ENCODE peak calls at places on chromosome 18, in seven cellular contexts. J, O, F, D, G, R and H are unnamed samples. For H3K4me1, the result is how much of the 10 kb centered on the place peaks cover.

GRCh38 chr18:1017679-1018078 is 113.0 kb downstream of the ADCYAP1 start:
- DNase-seq in F (no peak), D (no peak), O (no peak), G (no peak), R (peak), J (no peak), H (no peak)

GRCh38 chr18:3177902-3178687 is 41.7 kb downstream of the MYOM1 start:
- DNase-seq in D (peak), J (peak), R (no peak), O (no peak), G (no peak), F (peak), H (no peak)

GRCh38 chr18:52991246-52991645 is 651.2 kb downstream of the DCC start:
- DNase-seq in F (no peak), O (no peak), J (no peak), D (no peak), G (no peak), R (no peak), H (no peak)

GRCh38 chr18:76494541-76495403 is at the start of gene ZNF516:
- DNase-seq in O (no peak), G (peak), R (peak), D (peak), F (no peak), J (peak), H (peak)

GRCh38 chr18:79251021-79251420 is 144.7 kb upstream of the NFATC1 start:
- DNase-seq in R (no peak), D (no peak), J (no peak), F (no peak), O (no peak), G (no peak), H (no peak)

GRCh38 chr18:42069036-42069435 is 114.0 kb downstream of the PIK3C3 start:
- DNase-seq in J (no peak), R (no peak), G (no peak), F (no peak), O (peak), D (no peak), H (no peak)

GRCh38 chr18:46224181-46224775 is 120.1 kb downstream of the HAUS1 start:
- DNase-seq in D (no peak), G (no peak), R (no peak), F (no peak), O (no peak), J (no peak), H (no peak)

GRCh38 chr18:31396796-31397195 is 20.2 kb downstream of the DSG4 start:
- DNase-seq in O (no peak), D (no peak), G (no peak), F (no peak), J (no peak), R (no peak), H (no peak)

GRCh38 chr18:31104444-31104843 is 2.2 kb upstream of the DSC2 start:
- DNase-seq in J (no peak), R (no peak), O (no peak), D (no peak), G (no peak), F (no peak), H (no peak)

GRCh38 chr18:50704541-50704940 is 115.3 kb downstream of the MRO start:
- DNase-seq in J (no peak), D (no peak), G (no peak), O (no peak), F (no peak), R (no peak), H (no peak)

GRCh38 chr18:47893939-47894699 is 36.3 kb downstream of the SMAD2 start:
- DNase-seq in F (no peak), D (no peak), G (no peak), O (peak), J (no peak), R (no peak), H (no peak)

GRCh38 chr18:68714356-68714706 is 577 bp downstream of the TMX3 start:
- DNase-seq in R (peak), J (no peak), F (peak), D (no peak), G (peak), O (no peak), H (no peak)

GRCh38 chr18:32548688-32549087 is 78.0 kb upstream of the GAREM1 start:
- DNase-seq in D (no peak), J (no peak), F (no peak), G (no peak), O (no peak), R (peak), H (no peak)

GRCh38 chr18:48222118-48222517 is 187.1 kb downstream of the ZBTB7C start:
- DNase-seq in O (peak), G (no peak), D (peak), R (no peak), J (peak), F (peak), H (no peak)

GRCh38 chr18:28404721-28405120 is 227.8 kb upstream of the CDH2 start:
- DNase-seq in D (no peak), R (no peak), G (no peak), J (no peak), F (no peak), O (no peak), H (no peak)

GRCh38 chr18:29185801-29186200 is 1008.9 kb upstream of the CDH2 start:
- DNase-seq in F (no peak), G (no peak), D (no peak), O (no peak), J (no peak), R (no peak), H (no peak)

GRCh38 chr18:12645751-12646203 is 12.1 kb downstream of the SPIRE1 start:
- DNase-seq in R (no peak), O (peak), G (no peak), F (no peak), D (peak), J (peak), H (no peak)

GRCh38 chr18:69948919-69949537 is 1.4 kb upstream of the CD226 start:
- DNase-seq in O (no peak), D (no peak), R (no peak), J (peak), F (peak), G (no peak), H (no peak)

GRCh38 chr18:63924551-63924950 is 16.8 kb downstream of the SERPINB10 start:
- DNase-seq in G (no peak), F (no peak), R (no peak), J (no peak), O (no peak), D (no peak), H (no peak)

GRCh38 chr18:49435170-49435569 is 25.3 kb downstream of the DYM start:
- DNase-seq in G (no peak), J (no peak), F (no peak), D (no peak), R (no peak), O (no peak), H (no peak)

GRCh38 chr18:62878305-62878704 is 163.0 kb downstream of the PHLPP1 start:
- DNase-seq in O (no peak), F (no peak), J (no peak), R (no peak), D (no peak), G (no peak), H (no peak)

GRCh38 chr18:70276416-70277145 is 12.3 kb upstream of the SOCS6 start:
- DNase-seq in F (no peak), G (no peak), O (peak), D (no peak), J (no peak), R (no peak), H (no peak)

GRCh38 chr18:79242246-79242645 is 153.5 kb upstream of the NFATC1 start:
- DNase-seq in G (no peak), R (no peak), D (no peak), F (no peak), J (no peak), O (no peak), H (no peak)

GRCh38 chr18:79580481-79581171 is 99.0 kb upstream of the CTDP1 start:
- DNase-seq in F (peak), O (no peak), R (no peak), G (no peak), J (no peak), D (no peak), H (no peak)

GRCh38 chr18:78737006-78737915 is 242.4 kb upstream of the SALL3 start:
- DNase-seq in F (no peak), G (no peak), O (no peak), R (no peak), D (no peak), J (no peak), H (no peak)

GRCh38 chr18:48219429-48220145 is 189.6 kb downstream of the ZBTB7C start:
- DNase-seq in J (no peak), R (no peak), G (no peak), D (no peak), O (no peak), F (no peak), H (no peak)

GRCh38 chr18:74596959-74597661 is 560 bp upstream of the ZNF407 start:
- DNase-seq in R (peak), G (peak), F (peak), O (no peak), D (peak), J (peak), H (peak)

GRCh38 chr18:76518543-76519155 is 23.6 kb upstream of the ZNF516 start:
- DNase-seq in R (peak), G (no peak), D (peak), O (no peak), F (peak), J (no peak), H (no peak)

GRCh38 chr18:50126466-50126865 is 68.5 kb downstream of the MYO5B start:
- DNase-seq in O (no peak), D (no peak), R (no peak), F (no peak), G (no peak), J (no peak), H (no peak)

GRCh38 chr18:68564961-68565360 is 149.9 kb downstream of the TMX3 start:
- DNase-seq in R (no peak), F (no peak), G (no peak), D (no peak), J (no peak), O (no peak), H (no peak)

GRCh38 chr18:59266876-59267510 is 6.3 kb downstream of the RAX start:
- DNase-seq in R (no peak), G (no peak), F (no peak), D (no peak), O (no peak), J (no peak), H (no peak)

GRCh38 chr18:49591775-49592174 is 29.9 kb downstream of the LIPG start:
- DNase-seq in R (no peak), G (no peak), O (no peak), J (no peak), F (peak), D (no peak), H (no peak)

GRCh38 chr18:37578886-37579513 is 13.4 kb upstream of the CELF4 start:
- DNase-seq in J (no peak), D (no peak), F (no peak), O (peak), G (peak), R (peak), H (no peak)

GRCh38 chr18:23702606-23703005 is 13.4 kb downstream of the LAMA3 start:
- DNase-seq in G (no peak), R (no peak), J (no peak), F (no peak), D (no peak), O (no peak), H (no peak)

GRCh38 chr18:48777737-48778111 is 173.0 kb downstream of the SMAD7 start:
- DNase-seq in R (no peak), D (no peak), G (no peak), F (no peak), J (no peak), O (peak), H (no peak)

GRCh38 chr18:811192-812122 is 585 bp downstream of the YES1 start:
- DNase-seq in O (peak), D (peak), F (peak), J (peak), G (peak), R (peak), H (no peak)

GRCh38 chr18:13629841-13630747 is 96.3 kb downstream of the FAM210A start:
- DNase-seq in J (peak), D (no peak), O (peak), G (peak), F (peak), R (peak), H (peak)

GRCh38 chr18:2847341-2848144 is 737 bp downstream of the EMILIN2 start:
- DNase-seq in O (no peak), G (no peak), F (no peak), R (peak), J (peak), D (peak), H (no peak)

GRCh38 chr18:6174983-6175382 is 239.7 kb downstream of the L3MBTL4 start:
- DNase-seq in F (no peak), J (no peak), R (no peak), D (no peak), G (no peak), O (no peak), H (no peak)

GRCh38 chr18:45060102-45060501 is 379.4 kb downstream of the SETBP1 start:
- DNase-seq in G (no peak), J (no peak), D (no peak), O (no peak), F (no peak), R (no peak), H (no peak)

GRCh38 chr18:45066210-45066609 is 385.5 kb downstream of the SETBP1 start:
- DNase-seq in F (no peak), R (no peak), O (no peak), G (no peak), D (no peak), J (no peak), H (no peak)

GRCh38 chr18:45066868-45067267 is 386.2 kb downstream of the SETBP1 start:
- DNase-seq in R (no peak), D (no peak), O (no peak), G (no peak), F (no peak), J (peak), H (no peak)

GRCh38 chr18:45061359-45061758 is 380.7 kb downstream of the SETBP1 start:
- DNase-seq in O (no peak), D (no peak), F (no peak), R (peak), J (no peak), G (no peak), H (no peak)

DNA sequence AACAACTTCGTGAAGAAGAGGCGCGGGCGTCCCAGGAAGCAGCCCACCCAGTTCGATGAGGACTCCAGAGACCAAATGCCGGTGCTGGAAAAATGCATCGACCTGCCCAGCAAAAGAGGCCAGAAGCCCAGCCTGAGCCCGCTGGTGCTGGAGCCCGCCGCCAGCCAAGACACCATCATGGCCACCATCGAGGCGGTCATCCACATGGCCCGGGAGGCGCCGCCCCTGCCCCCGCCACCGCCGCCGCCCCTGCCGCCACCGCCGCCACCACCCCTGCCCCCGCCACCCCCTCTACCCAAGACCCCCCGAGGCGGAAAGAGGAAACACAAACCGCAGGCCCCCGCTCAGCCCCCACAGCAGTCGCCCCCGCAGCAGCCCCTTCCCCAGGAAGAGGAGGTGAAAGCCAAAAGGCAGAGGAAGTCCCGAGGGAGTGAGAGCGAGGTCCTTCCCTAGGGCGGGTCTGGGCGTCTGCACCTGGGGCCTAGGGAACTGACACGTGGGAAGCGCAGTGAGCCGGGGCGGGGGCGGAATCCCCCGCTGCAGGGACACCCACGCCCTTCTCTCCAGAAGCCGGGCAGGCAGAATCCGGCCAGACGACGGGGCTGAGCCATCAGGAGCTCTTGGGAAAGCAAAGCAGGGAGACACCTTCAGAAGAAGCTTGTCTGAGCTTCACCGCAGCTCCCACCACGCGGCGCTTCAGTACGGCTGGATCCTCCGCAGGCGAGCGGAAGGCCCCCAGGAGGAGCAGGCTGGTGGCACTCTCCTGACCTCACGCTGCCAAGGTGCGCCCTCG is 382.8 kb downstream of the SETBP1 start:
- DNase-seq in D (no peak), O (no peak), R (no peak), F (no peak), G (no peak), J (no peak), H (no peak)
- H3K4me1 ChIP-seq in D (under half), O (under half), R (under half), F (under half), G (under half), J (under half), H (under half)

GRCh38 chr18:55406374-55407045 is 181.5 kb downstream of the TCF4 start:
- DNase-seq in J (no peak), O (no peak), R (no peak), D (no peak), G (no peak), F (no peak), H (no peak)
- H3K4me3 ChIP-seq in J (no peak), O (no peak), R (no peak), D (peak), G (no peak), F (no peak), H (no peak)

GRCh38 chr18:35073186-35074105 is 32.2 kb downstream of the MAPRE2 start:
- DNase-seq in J (no peak), R (no peak), F (no peak), G (no peak), D (no peak), O (peak), H (no peak)
- H3K27ac ChIP-seq in J (peak), R (no peak), F (no peak), G (no peak), D (peak), O (peak), H (no peak)

GRCh38 chr18:35047697-35048292 is 6.6 kb downstream of the MAPRE2 start:
- DNase-seq in J (no peak), R (no peak), G (no peak), D (no peak), O (no peak), F (no peak), H (no peak)
- H3K4me1 ChIP-seq in J (half or more), R (under half), G (under half), D (half or more), O (under half), F (under half), H (half or more)

DNA sequence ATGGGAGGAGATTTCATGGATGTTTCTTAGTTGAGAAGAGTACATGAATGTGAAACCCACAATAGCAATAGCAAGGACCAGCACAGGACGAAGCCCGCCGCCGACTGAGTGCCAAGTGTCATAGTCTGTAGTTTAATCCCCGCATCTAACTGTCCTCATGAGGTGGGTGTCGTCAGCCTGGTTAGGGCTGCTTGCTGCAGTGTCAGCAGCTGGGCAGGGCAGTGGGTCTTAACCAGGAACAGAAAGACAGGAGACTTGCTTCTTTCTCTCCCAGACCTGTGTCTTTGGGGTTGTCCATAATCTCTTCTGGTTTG is 146.6 kb downstream of the VAPA start:
- DNase-seq in O (no peak), D (no peak), G (no peak), J (no peak), F (no peak), R (no peak), H (no peak)
- H3K4me3 ChIP-seq in O (no peak), D (no peak), G (no peak), J (no peak), F (no peak), R (no peak), H (no peak)

GRCh38 chr18:8797206-8797605 is 91.8 kb downstream of the MTCL1 start:
- DNase-seq in F (peak), G (no peak), D (no peak), J (no peak), R (no peak), O (peak), H (no peak)
- H3K27ac ChIP-seq in F (no peak), G (peak), D (no peak), J (no peak), R (no peak), O (peak), H (no peak)

GRCh38 chr18:21452808-21453511 is 147.5 kb downstream of the ESCO1 start:
- DNase-seq in D (no peak), G (no peak), F (no peak), R (no peak), O (no peak), J (no peak), H (no peak)

GRCh38 chr18:21450913-21451312 is 149.6 kb downstream of the ESCO1 start:
- DNase-seq in G (no peak), J (no peak), R (no peak), F (no peak), D (no peak), O (peak), H (no peak)

GRCh38 chr18:21452381-21452780 is 148.1 kb downstream of the ESCO1 start:
- DNase-seq in D (no peak), J (no peak), F (no peak), G (no peak), O (no peak), R (no peak), H (no peak)

GRCh38 chr18:21454725-21455124 is 145.8 kb downstream of the ESCO1 start:
- DNase-seq in O (no peak), F (no peak), G (no peak), J (no peak), R (no peak), D (no peak), H (no peak)

DNA sequence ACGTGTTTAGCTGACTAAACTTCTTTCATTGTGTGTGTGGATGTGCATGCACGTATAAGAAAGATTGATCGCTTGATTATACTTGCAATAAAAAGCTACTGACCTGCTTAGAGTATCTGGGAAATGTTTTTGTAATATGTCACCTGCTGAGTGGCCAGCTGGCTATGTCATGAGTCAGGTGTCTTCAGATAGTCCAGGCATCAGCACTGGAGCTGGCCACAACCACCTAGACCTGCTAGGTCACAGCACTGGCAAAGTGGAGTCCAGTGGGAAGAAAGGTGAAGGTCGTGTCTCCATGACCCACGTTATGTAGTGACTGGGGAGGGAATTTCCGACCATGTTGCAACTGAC is 147.0 kb downstream of the ESCO1 start:
- DNase-seq in D (peak), O (peak), J (no peak), F (no peak), R (no peak), G (no peak), H (no peak)
- H3K4me1 ChIP-seq in D (half or more), O (under half), J (under half), F (under half), R (under half), G (under half), H (under half)

DNA sequence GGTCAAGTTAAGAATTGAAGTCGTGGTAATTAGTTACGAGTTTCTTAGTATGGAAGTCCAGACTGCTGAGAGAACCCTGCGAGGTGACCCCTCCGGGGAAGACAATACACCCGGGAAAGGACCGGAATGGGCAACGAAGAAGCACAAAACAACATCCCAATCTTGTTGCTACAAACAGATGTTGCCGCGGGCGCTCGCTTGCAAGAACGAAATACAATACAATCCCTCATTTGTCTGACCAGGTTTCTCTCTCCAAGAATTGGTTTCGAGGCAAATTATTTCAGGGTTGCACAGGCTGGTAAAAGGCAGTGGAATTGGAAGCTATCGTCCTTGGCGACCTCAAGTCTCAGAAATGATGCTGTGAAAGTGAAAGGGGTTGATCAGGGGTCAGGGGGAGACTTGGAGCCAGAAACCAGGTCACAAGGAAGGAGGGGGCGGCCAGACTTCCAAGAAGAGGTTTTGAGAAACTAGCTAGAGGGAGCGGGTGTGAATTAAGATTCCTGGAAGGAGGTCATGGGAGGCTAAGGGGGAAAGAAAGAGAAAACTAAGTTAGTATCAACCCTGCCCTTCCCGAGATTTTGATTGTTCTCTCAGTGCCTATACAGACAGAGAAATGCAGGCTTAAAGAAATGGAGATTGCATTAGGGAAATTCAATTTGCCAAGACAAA is 401.9 kb downstream of the HRH4 start:
- DNase-seq in R (peak), D (no peak), J (no peak), O (no peak), F (no peak), G (no peak), H (no peak)
- H3K4me3 ChIP-seq in R (peak), D (no peak), J (no peak), O (no peak), F (no peak), G (no peak), H (no peak)